ENCODE peak calls at places on chromosome 19, in nine cellular contexts. R is adrenal gland, B is right lobe of liver, W is heart right ventricle, N is ovary, U is colonic mucosa, V is ascending aorta, Y is HepG2, C is thoracic aorta. H is an unnamed sample. For H3K4me1 and H3K9me3, the result is how much of the 10 kb centered on the place peaks cover.

GRCh38 chr19:18231775-18232174 is 5.5 kb upstream of the PDE4C start:
- DNase-seq in C (no peak), R (no peak), V (no peak), U (no peak), W (no peak), N (no peak), Y (no peak), B (no peak), H (no peak)

GRCh38 chr19:13060233-13060963 is 42.3 kb downstream of the LYL1 start:
- DNase-seq in R (peak), V (no peak), U (peak), C (no peak), W (peak), Y (peak), B (no peak), N (peak), H (peak)

GRCh38 chr19:44703336-44704078 is 4.6 kb downstream of the CEACAM16 start:
- DNase-seq in C (no peak), N (no peak), R (no peak), V (no peak), W (no peak), Y (no peak), U (no peak), B (no peak), H (no peak)

GRCh38 chr19:40549007-40549708 is 27.5 kb upstream of the SHKBP1 start:
- DNase-seq in R (peak), C (no peak), V (no peak), N (no peak), U (peak), W (peak), Y (peak), B (peak), H (peak)

GRCh38 chr19:4699826-4700572 is 23.6 kb downstream of the DPP9 start:
- DNase-seq in V (no peak), W (no peak), U (no peak), N (no peak), C (no peak), Y (no peak), B (peak), R (no peak), H (no peak)

GRCh38 chr19:55232284-55232597 is 3.7 kb upstream of the TMEM86B start:
- DNase-seq in B (no peak), N (no peak), W (no peak), U (no peak), R (no peak), C (no peak), V (no peak), Y (no peak), H (peak)

GRCh38 chr19:35347930-35348298 is 212 bp downstream of the FFAR1 start:
- DNase-seq in U (no peak), W (no peak), V (no peak), N (no peak), C (no peak), Y (no peak), B (no peak), R (no peak), H (no peak)

GRCh38 chr19:46299004-46299509 is 2.2 kb downstream of the HIF3A start:
- DNase-seq in W (peak), B (peak), V (peak), Y (peak), N (peak), R (peak), C (peak), U (peak), H (peak)

GRCh38 chr19:1080360-1081161 is 13.6 kb downstream of the ARHGAP45 start:
- DNase-seq in R (no peak), U (no peak), B (no peak), V (no peak), N (no peak), C (no peak), Y (no peak), W (peak), H (no peak)

GRCh38 chr19:31591258-31591657 is 242.0 kb upstream of the TSHZ3 start:
- DNase-seq in W (no peak), U (no peak), Y (no peak), R (no peak), B (no peak), N (no peak), V (no peak), C (no peak), H (no peak)

GRCh38 chr19:58117841-58118575 is 20.0 kb upstream of the ZSCAN18 start:
- DNase-seq in Y (no peak), U (no peak), C (no peak), R (no peak), V (no peak), B (peak), W (peak), N (peak), H (peak)

GRCh38 chr19:30095171-30095570 is 153.1 kb downstream of the URI1 start:
- DNase-seq in C (no peak), V (no peak), Y (no peak), R (no peak), W (no peak), B (no peak), U (no peak), N (no peak), H (no peak)

GRCh38 chr19:54136086-54136863 is 1.3 kb upstream of the CNOT3 start:
- DNase-seq in W (no peak), N (no peak), B (no peak), V (no peak), Y (no peak), C (no peak), R (no peak), U (peak), H (no peak)

GRCh38 chr19:46718157-46718933 is 1.4 kb upstream of the PRKD2 start:
- DNase-seq in C (no peak), U (peak), W (no peak), R (no peak), Y (no peak), V (no peak), N (no peak), B (no peak), H (peak)

GRCh38 chr19:39532233-39533002 is at the start of gene EID2B:
- DNase-seq in V (peak), Y (peak), N (peak), B (peak), U (peak), R (peak), W (peak), C (peak), H (peak)

GRCh38 chr19:44032001-44032610 is 6.9 kb downstream of the ZNF222 start:
- DNase-seq in W (no peak), B (no peak), Y (no peak), C (no peak), U (no peak), R (no peak), V (no peak), N (no peak), H (no peak)

GRCh38 chr19:44890366-44891015 is 563 bp upstream of the TOMM40 start:
- DNase-seq in W (peak), U (peak), N (no peak), R (no peak), Y (peak), C (peak), B (no peak), V (peak), H (peak)

GRCh38 chr19:41940443-41941409 is 12.5 kb upstream of the ERFL start:
- DNase-seq in W (no peak), C (no peak), B (no peak), U (no peak), Y (no peak), V (no peak), R (no peak), N (no peak), H (no peak)

GRCh38 chr19:38319421-38320258 is at the start of gene KCNK6:
- DNase-seq in C (no peak), V (no peak), R (no peak), N (peak), U (peak), Y (no peak), W (peak), B (peak), H (peak)

GRCh38 chr19:36041831-36042230 is 9.2 kb upstream of the CLIP3 start:
- DNase-seq in R (no peak), B (no peak), V (no peak), N (peak), W (no peak), Y (peak), C (no peak), U (no peak), H (peak)

GRCh38 chr19:7844405-7844804 is 14.4 kb downstream of the EVI5L start:
- DNase-seq in Y (no peak), C (no peak), W (no peak), R (no peak), V (no peak), U (no peak), B (no peak), N (no peak), H (no peak)

GRCh38 chr19:7789447-7789846 is 26.4 kb downstream of the CLEC4M start:
- DNase-seq in B (no peak), C (no peak), Y (no peak), V (no peak), U (peak), W (no peak), N (no peak), R (no peak), H (no peak)

GRCh38 chr19:17751103-17751911 is at the start of gene FCHO1:
- DNase-seq in W (peak), Y (peak), N (no peak), C (no peak), V (peak), U (peak), R (peak), B (peak), H (peak)

GRCh38 chr19:14933506-14933905 is 7.8 kb upstream of the OR7C2 start:
- DNase-seq in V (no peak), U (no peak), B (no peak), C (no peak), W (no peak), R (no peak), Y (no peak), N (no peak), H (no peak)

GRCh38 chr19:27794444-27795042 is 1418.4 kb downstream of the UQCRFS1 start:
- DNase-seq in V (no peak), R (no peak), N (no peak), Y (peak), B (peak), C (no peak), U (no peak), W (peak), H (peak)

DNA sequence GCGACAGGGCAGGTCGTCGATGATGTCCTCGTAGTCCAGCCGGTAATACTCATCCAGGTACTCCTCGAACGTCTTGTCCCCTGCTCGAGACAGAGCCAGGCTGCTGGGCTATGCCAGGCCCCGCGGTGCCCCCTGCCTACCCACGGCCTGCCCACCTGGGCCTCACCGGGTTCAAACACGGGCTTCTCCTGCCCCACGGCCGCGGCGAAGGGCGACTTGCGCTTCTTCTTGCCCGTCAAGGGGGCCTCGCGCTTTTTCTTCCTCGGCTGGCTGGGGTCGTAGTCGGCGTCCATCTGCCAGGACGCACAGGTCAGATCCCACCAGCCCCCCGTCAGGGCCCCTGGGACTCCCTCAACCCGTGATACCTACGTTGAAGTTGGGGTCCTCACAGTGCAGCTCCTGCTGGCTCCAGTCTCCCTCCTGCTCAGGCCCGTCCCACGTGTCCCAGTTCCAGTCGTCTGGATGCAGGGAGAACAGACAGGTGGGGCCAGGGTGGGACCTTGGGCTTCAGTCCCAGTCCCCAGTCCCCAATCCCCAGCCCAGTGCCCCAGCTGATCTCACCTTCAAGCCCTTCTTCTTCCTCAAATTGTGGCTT is 8.1 kb downstream of the KRI1 start:
- DNase-seq in C (no peak), V (no peak), W (no peak), U (no peak), B (no peak), Y (no peak), R (no peak), N (no peak), H (no peak)
- H3K4me1 ChIP-seq in C (under half), V (under half), W (under half), U (under half), B (under half), Y (under half), R (under half), N (under half), H (under half)

GRCh38 chr19:33389574-33390119 is 16.1 kb downstream of the CEBPG start:
- DNase-seq in V (no peak), U (no peak), C (no peak), Y (no peak), R (no peak), B (peak), N (no peak), W (no peak), H (no peak)
- TF ChIP-seq CTCF in V (no peak), U (no peak), C (no peak), Y (no peak), R (no peak), B (no peak), N (no peak), W (no peak), H (no peak)

DNA sequence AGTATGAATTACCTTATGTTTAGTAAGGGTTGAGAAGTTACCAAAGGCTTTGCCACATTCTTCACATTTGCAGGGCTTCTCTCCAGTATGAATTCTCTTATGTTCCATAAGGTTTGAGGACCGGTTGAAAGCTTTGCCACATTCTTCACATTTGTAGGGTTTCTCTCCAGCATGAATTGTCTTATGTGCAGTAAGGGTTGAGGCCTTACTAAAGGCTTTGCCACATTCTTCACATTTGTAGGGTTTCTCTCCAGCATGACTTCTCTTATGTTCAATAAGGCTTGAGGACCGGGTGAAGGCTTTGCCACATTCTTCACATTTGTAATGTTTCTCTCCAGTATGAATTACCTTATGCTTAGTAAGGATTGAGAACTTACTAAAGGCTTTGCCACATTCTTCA is 26.7 kb downstream of the ZNF728 start:
- DNase-seq in N (no peak), U (no peak), Y (no peak), V (no peak), W (no peak), R (no peak), C (no peak), B (no peak), H (no peak)
- H3K9me3 ChIP-seq in N (under half), U (under half), Y (half or more), V (half or more), W (half or more), R (under half), C (half or more), B (under half), H (under half)

GRCh38 chr19:3110126-3110825 is 16.1 kb downstream of the GNA11 start:
- DNase-seq in U (no peak), C (no peak), Y (no peak), W (no peak), B (no peak), V (no peak), R (no peak), N (no peak), H (no peak)

GRCh38 chr19:3112375-3113099 is 18.4 kb downstream of the GNA11 start:
- DNase-seq in B (no peak), Y (no peak), V (no peak), R (no peak), N (no peak), C (no peak), W (peak), U (no peak), H (no peak)

GRCh38 chr19:3113100-3114017 is 19.2 kb downstream of the GNA11 start:
- DNase-seq in N (no peak), R (no peak), W (peak), Y (no peak), C (no peak), B (no peak), U (no peak), V (no peak), H (no peak)

GRCh38 chr19:3109491-3109890 is 15.3 kb downstream of the GNA11 start:
- DNase-seq in R (no peak), W (no peak), N (no peak), U (no peak), Y (no peak), B (no peak), C (no peak), V (no peak), H (no peak)

GRCh38 chr19:3111586-3112247 is 17.6 kb downstream of the GNA11 start:
- DNase-seq in N (no peak), Y (no peak), V (no peak), C (no peak), B (no peak), U (no peak), R (no peak), W (peak), H (no peak)
- H3K4me1 ChIP-seq in N (under half), Y (under half), V (under half), C (under half), B (under half), U (under half), R (under half), W (under half), H (under half)

GRCh38 chr19:2215281-2215751 is 20.8 kb downstream of the PLEKHJ1 start:
- DNase-seq in R (no peak), C (no peak), V (no peak), B (no peak), N (no peak), W (no peak), Y (no peak), U (no peak), H (no peak)

GRCh38 chr19:2214253-2214652 is 21.9 kb downstream of the PLEKHJ1 start:
- DNase-seq in Y (no peak), V (no peak), R (no peak), U (no peak), W (no peak), N (no peak), C (no peak), B (no peak), H (no peak)

GRCh38 chr19:2217591-2217990 is 18.5 kb downstream of the PLEKHJ1 start:
- DNase-seq in U (no peak), N (no peak), R (no peak), W (no peak), Y (no peak), C (no peak), B (no peak), V (no peak), H (no peak)

GRCh38 chr19:2213799-2214198 is 22.3 kb downstream of the PLEKHJ1 start:
- DNase-seq in U (no peak), C (no peak), N (no peak), B (no peak), V (no peak), R (no peak), W (no peak), Y (no peak), H (no peak)

GRCh38 chr19:2216361-2217225 is 19.5 kb downstream of the PLEKHJ1 start:
- DNase-seq in U (no peak), R (no peak), C (no peak), Y (no peak), V (no peak), B (no peak), W (no peak), N (no peak), H (no peak)
- TF ChIP-seq CTCF in U (no peak), R (no peak), C (no peak), Y (no peak), V (no peak), B (no peak), W (no peak), N (no peak), H (no peak)

GRCh38 chr19:22604571-22605274 is 29.4 kb upstream of the ZNF492 start:
- DNase-seq in N (no peak), B (no peak), C (no peak), Y (no peak), V (peak), R (no peak), W (no peak), U (no peak), H (no peak)
- H3K9me3 ChIP-seq in N (under half), B (under half), C (under half), Y (half or more), V (under half), R (under half), W (under half), U (under half), H (under half)